ENCODE peak calls at places on chromosomes 3 and 15, in eight cellular contexts. C is activated gamma-delta T cell treated with anti-CD3 and anti-CD28 coated beads, Interleukin-2, amount 50 U/mL, for 16 hours; J is epithelial cell of esophagus; L is NT2/D1; B is nucleus accumbens; O is WTC11; M is Right ventricle myocardium superior; E is RPMI8226. N is an unnamed sample.

GRCh38 chr3:149384911-149385321 is 7.5 kb upstream of the TM4SF1 start:
- DNase-seq in O (no peak), M (no peak), J (peak), C (no peak), L (no peak), E (no peak), B (no peak), N (peak)

GRCh38 chr3:40901298-40901697 is 298.0 kb upstream of the CTNNB1 start:
- DNase-seq in M (no peak), J (no peak), C (no peak), O (no peak), L (no peak), E (no peak), B (no peak), N (no peak)

GRCh38 chr3:100875239-100875638 is 118.0 kb downstream of the ABI3BP start:
- DNase-seq in B (no peak), M (peak), O (no peak), L (no peak), E (peak), J (peak), C (no peak), N (peak)

GRCh38 chr15:43511012-43511885 is 6.2 kb upstream of the MAP1A start:
- DNase-seq in L (no peak), J (peak), B (peak), M (no peak), O (peak), C (no peak), E (peak), N (peak)

GRCh38 chr3:11549580-11550140 is 94.1 kb downstream of the VGLL4 start:
- DNase-seq in B (no peak), E (no peak), L (no peak), O (no peak), M (no peak), C (no peak), J (no peak), N (no peak)

GRCh38 chr3:195892105-195892354 is 16.3 kb downstream of the TNK2 start:
- DNase-seq in L (no peak), E (no peak), O (no peak), C (no peak), J (no peak), B (no peak), M (no peak), N (no peak)

GRCh38 chr3:37935290-37935668 is 55.3 kb upstream of the VILL start:
- DNase-seq in M (no peak), B (no peak), C (no peak), O (no peak), E (no peak), L (no peak), J (no peak), N (peak)

GRCh38 chr3:32421991-32422859 is 30.6 kb downstream of the CMTM7 start:
- DNase-seq in C (no peak), J (peak), L (no peak), E (peak), B (peak), O (no peak), M (peak), N (peak)

GRCh38 chr15:99963096-99963825 is 230.0 kb upstream of the LYSMD4 start:
- DNase-seq in B (no peak), E (no peak), C (no peak), M (no peak), L (no peak), O (no peak), J (peak), N (peak)

GRCh38 chr3:32951410-32951811 is at the start of gene CCR4:
- DNase-seq in E (no peak), C (no peak), M (no peak), L (no peak), J (no peak), O (no peak), B (no peak), N (no peak)

GRCh38 chr15:99442268-99442897 is 123.4 kb upstream of the MEF2A start:
- DNase-seq in M (peak), E (no peak), C (no peak), J (peak), O (no peak), B (no peak), L (no peak), N (peak)

GRCh38 chr3:31370681-31371080 is 162.0 kb upstream of the STT3B start:
- DNase-seq in E (no peak), C (no peak), L (no peak), M (no peak), B (no peak), O (no peak), J (peak), N (no peak)

GRCh38 chr3:188497021-188497420 is 343.1 kb downstream of the LPP start:
- DNase-seq in L (no peak), E (no peak), M (no peak), B (no peak), C (no peak), O (no peak), J (peak), N (peak)

GRCh38 chr15:58684751-58685150 is 64.8 kb downstream of the ADAM10 start:
- DNase-seq in M (no peak), C (no peak), O (no peak), L (no peak), E (no peak), J (no peak), B (no peak), N (no peak)

N was measured in MCF 10A.